ENCODE peak calls at places on chromosomes 1 and 21, in nine cellular contexts. M, O, P, T, G, E, I, S and X are unnamed samples.

GRCh38 chr1:195899762-195900352 is 708.4 kb downstream of the KCNT2 start:
- DNase-seq in M (no peak), O (peak; percentile 74), P (no peak), T (no peak), G (no peak), E (no peak), I (no peak), S (no peak), X (no peak)

GRCh38 chr1:70583522-70583921 is 172.5 kb downstream of the CTH start:
- DNase-seq in M (no peak), O (no peak), P (no peak), T (no peak), G (no peak), E (no peak), I (no peak), S (no peak), X (no peak)

GRCh38 chr1:183472488-183473285 is at the start of gene SMG7:
- DNase-seq in M (no peak), O (peak; percentile 12), P (peak; percentile 56), T (peak; percentile 67), G (peak; percentile 26), E (no peak), I (no peak), S (no peak), X (peak; percentile 49)

GRCh38 chr1:63669151-63669961 is 76.1 kb downstream of the PGM1 start:
- DNase-seq in M (peak; percentile 70), O (no peak), P (no peak), T (no peak), G (no peak), E (peak; percentile 91), I (no peak), S (no peak), X (no peak)

GRCh38 chr1:182080955-182081582 is 19.6 kb upstream of the ZNF648 start:
- DNase-seq in M (peak; percentile 35), O (peak; percentile 27), P (no peak), T (no peak), G (no peak), E (no peak), I (no peak), S (no peak), X (peak; percentile 61)

GRCh38 chr1:243979396-243979795 is 71.7 kb upstream of the ZBTB18 start:
- DNase-seq in M (no peak), O (no peak), P (no peak), T (no peak), G (no peak), E (no peak), I (no peak), S (no peak), X (no peak)

GRCh38 chr1:153510984-153511410 is 24.8 kb downstream of the S100A6 start:
- DNase-seq in M (peak; percentile 85), O (peak; percentile 74), P (no peak), T (peak; percentile 80), G (peak; percentile 59), E (peak; percentile 71), I (no peak), S (peak; percentile 88), X (peak; percentile 83)

GRCh38 chr21:29749957-29750356 is 189.8 kb downstream of the GRIK1 start:
- DNase-seq in M (no peak), O (no peak), P (no peak), T (no peak), G (no peak), E (no peak), I (no peak), S (no peak), X (no peak)

GRCh38 chr21:46183910-46184624 is at the start of gene SPATC1L:
- DNase-seq in M (peak; percentile 77), O (peak; percentile 83), P (no peak), T (no peak), G (no peak), E (peak; percentile 76), I (peak; percentile 38), S (peak; percentile 79), X (peak; percentile 78)

GRCh38 chr21:38244885-38245869 is 11.6 kb upstream of the KCNJ15 start:
- DNase-seq in M (no peak), O (peak; percentile 98), P (no peak), T (no peak), G (no peak), E (no peak), I (no peak), S (no peak), X (no peak)

DNA sequence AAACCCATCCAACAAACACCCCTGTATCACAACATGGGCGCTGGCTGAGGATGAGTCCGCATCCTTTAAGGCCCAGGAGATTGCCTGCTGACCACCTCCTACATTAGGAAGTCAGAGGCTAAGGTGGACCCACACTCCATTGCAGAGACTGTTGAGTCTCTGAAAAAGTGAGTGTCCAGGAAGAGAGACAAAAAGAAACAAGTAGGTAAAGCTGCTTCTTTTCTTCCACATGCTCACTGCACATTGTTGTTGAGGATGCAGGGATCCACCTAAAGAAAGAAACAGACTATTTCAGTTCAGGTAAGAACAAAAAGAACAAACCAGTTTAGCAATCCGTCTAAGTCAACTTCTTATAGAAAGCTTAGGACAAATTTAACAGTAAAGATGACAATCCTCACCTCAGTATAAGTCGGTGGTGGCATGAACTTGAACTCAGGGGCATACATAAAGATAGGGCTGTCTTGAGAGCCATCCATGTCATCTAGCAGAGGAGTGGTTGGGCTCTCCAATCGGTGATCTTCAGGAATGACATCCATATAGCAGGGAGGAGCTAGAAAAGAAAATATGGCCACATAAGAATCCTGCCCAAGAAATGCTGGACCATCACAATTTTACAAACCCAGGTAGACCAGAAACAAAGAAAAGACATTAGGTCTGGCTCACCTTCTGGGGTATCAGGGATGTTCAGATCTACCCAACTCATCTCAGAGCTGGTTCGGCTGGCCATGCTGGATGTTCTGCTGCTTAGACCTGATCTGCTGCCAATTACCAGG is 2.6 kb downstream of the TXNIP start:
- DNase-seq in M (no peak), O (no peak), P (no peak), T (no peak), G (no peak), E (no peak), I (no peak), S (no peak), X (no peak)
- TF ChIP-seq POLR2A in M (no peak), O (no peak), P (no peak), T (peak; percentile 30), G (no peak), E (no peak), I (no peak), S (no peak), X (no peak)

GRCh38 chr1:159204071-159204790 is 444 bp upstream of the ACKR1 start:
- DNase-seq in M (no peak), O (no peak), P (no peak), T (no peak), G (no peak), E (no peak), I (no peak), S (no peak), X (no peak)
- H3K9me3 ChIP-seq in M (no peaks in the 10 kb centered on the region), O (no peaks in the 10 kb centered on the region), P (no peaks in the 10 kb centered on the region), T (no peaks in the 10 kb centered on the region), G (no peaks in the 10 kb centered on the region), E (no peaks in the 10 kb centered on the region), I (no peaks in the 10 kb centered on the region), S (no peaks in the 10 kb centered on the region), X (no peaks in the 10 kb centered on the region)

GRCh38 chr1:28830814-28831213 is 18.8 kb downstream of the OPRD1 start:
- DNase-seq in M (peak; percentile 25), O (no peak), P (no peak), T (no peak), G (no peak), E (no peak), I (no peak), S (no peak), X (no peak)

GRCh38 chr1:28836421-28836956 is 24.5 kb downstream of the OPRD1 start:
- DNase-seq in M (no peak), O (no peak), P (no peak), T (no peak), G (no peak), E (peak; percentile 51), I (no peak), S (no peak), X (no peak)

GRCh38 chr1:28833396-28833795 is 21.4 kb downstream of the OPRD1 start:
- DNase-seq in M (no peak), O (no peak), P (no peak), T (no peak), G (no peak), E (no peak), I (no peak), S (no peak), X (no peak)

GRCh38 chr1:28835237-28835650 is 23.3 kb downstream of the OPRD1 start:
- DNase-seq in M (peak; percentile 15), O (no peak), P (no peak), T (no peak), G (no peak), E (no peak), I (no peak), S (no peak), X (no peak)

GRCh38 chr1:28832966-28833365 is 21.0 kb downstream of the OPRD1 start:
- DNase-seq in M (no peak), O (no peak), P (no peak), T (no peak), G (no peak), E (no peak), I (no peak), S (no peak), X (no peak)
- TF ChIP-seq POLR2A in M (no peak), O (no peak), P (no peak), T (no peak), G (no peak), E (no peak), I (no peak), S (no peak), X (no peak)

GRCh38 chr1:7280257-7280656 is 490.8 kb upstream of the VAMP3 start:
- DNase-seq in M (no peak), O (no peak), P (no peak), T (no peak), G (no peak), E (no peak), I (no peak), S (no peak), X (no peak)
- H3K9me3 ChIP-seq in M (no peaks in the 10 kb centered on the region), O (no peaks in the 10 kb centered on the region), P (peaks cover 6% of the 10 kb centered on the region), T (no peaks in the 10 kb centered on the region), G (no peaks in the 10 kb centered on the region), E (no peaks in the 10 kb centered on the region), I (no peaks in the 10 kb centered on the region), S (no peaks in the 10 kb centered on the region), X (no peaks in the 10 kb centered on the region)

DNA sequence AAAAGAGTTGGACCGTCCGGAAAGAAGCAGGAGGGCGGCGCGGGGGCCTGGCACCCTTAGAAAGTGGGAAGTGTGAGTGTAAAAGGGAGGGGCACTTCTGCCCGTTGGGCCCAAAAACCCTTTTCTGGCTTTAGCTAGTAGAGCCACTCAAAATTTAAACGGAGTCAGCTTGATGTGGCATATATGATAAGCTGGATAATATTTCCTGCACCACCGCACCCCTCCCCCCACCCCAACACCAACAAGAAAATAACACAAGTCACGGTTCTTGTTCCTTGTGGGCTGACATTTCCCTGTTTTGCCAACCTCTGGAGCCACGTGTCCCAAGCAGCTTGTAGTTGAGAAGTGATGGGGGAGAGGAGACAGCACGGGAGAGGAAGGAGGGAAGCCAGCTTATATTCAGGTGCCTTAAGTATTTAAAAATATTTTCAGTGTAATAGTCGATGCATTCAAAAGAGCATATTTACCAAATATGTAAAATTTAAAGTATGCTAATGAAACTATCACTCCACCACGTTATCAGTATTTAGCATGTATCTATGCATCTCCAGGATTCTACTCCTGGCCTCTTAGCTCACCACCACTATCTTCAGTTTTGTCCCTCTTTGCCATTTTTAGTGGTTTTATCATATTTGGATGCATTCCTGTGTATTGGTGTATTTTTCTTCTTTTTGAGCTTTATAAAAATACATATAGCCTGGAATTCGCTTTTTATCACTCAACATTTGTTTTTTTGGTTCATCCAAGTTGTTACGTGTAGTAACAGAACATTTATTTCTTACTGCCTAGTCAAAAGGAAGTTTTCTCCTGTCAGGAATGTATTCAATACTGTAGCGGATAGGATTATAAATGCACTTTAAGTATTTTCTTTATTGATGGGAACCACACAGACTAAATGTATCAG is 760 bp upstream of the DDX59 start:
- DNase-seq in M (peak; percentile 57), O (peak; percentile 65), P (no peak), T (peak; percentile 52), G (peak; percentile 25), E (no peak), I (no peak), S (no peak), X (peak; percentile 79)
- TF ChIP-seq POLR2A in M (no peak), O (no peak), P (no peak), T (no peak), G (no peak), E (no peak), I (no peak), S (peak; percentile 12), X (no peak)